ENCODE peak calls at places on chromosome 9, in six cellular contexts. K, U, L, T, P and O are unnamed samples.

GRCh38 chr9:112038017-112038408 is 137.1 kb downstream of the SUSD1 start:
- DNase-seq in K (no peak), U (no peak), L (no peak), T (no peak), P (no peak), O (no peak)

GRCh38 chr9:114387678-114388431 is at the start of gene AKNA:
- DNase-seq in K (peak; percentile 74), U (no peak), L (peak; percentile 67), T (peak; percentile 85), P (peak; percentile 87), O (no peak)

GRCh38 chr9:95077766-95078382 is 239.6 kb downstream of the FANCC start:
- DNase-seq in K (no peak), U (no peak), L (no peak), T (no peak), P (no peak), O (no peak)

GRCh38 chr9:38024036-38024681 is 44.9 kb downstream of the SHB start:
- DNase-seq in K (peak; percentile 50), U (peak; percentile 42), L (no peak), T (peak; percentile 82), P (peak; percentile 83), O (no peak)

GRCh38 chr9:87346061-87346665 is 151.5 kb upstream of the DAPK1 start:
- DNase-seq in K (no peak), U (no peak), L (no peak), T (no peak), P (peak; percentile 21), O (no peak)

GRCh38 chr9:114900937-114901802 is 29.2 kb downstream of the TNFSF8 start:
- DNase-seq in K (peak; percentile 29), U (no peak), L (no peak), T (peak; percentile 58), P (peak; percentile 76), O (peak; percentile 67)

GRCh38 chr9:6096821-6097220 is 81.4 kb upstream of the RANBP6 start:
- DNase-seq in K (no peak), U (peak; percentile 26), L (no peak), T (peak; percentile 62), P (peak; percentile 77), O (no peak)

GRCh38 chr9:137619240-137620090 is 660 bp downstream of the EHMT1 start:
- DNase-seq in K (peak; percentile 76), U (no peak), L (no peak), T (peak; percentile 64), P (peak; percentile 66), O (peak; percentile 69)